ENCODE peak calls at places on chromosome 20, in five cellular contexts. I is AG09309, U is lower leg skin, M is GM13976, N is endothelial cell. S is an unnamed sample.

GRCh38 chr20:49484180-49485140 is 2.0 kb upstream of the KCNB1 start:
- DNase-seq in I (peak), U (peak), M (peak), N (peak), S (peak)

GRCh38 chr20:47142782-47143170 is 213.7 kb downstream of the ZMYND8 start:
- DNase-seq in I (no peak), U (no peak), M (no peak), N (no peak), S (no peak)

GRCh38 chr20:3661836-3662665 is 1.1 kb downstream of the GFRA4 start:
- DNase-seq in I (no peak), U (no peak), M (no peak), N (no peak), S (no peak)

GRCh38 chr20:43995645-43996044 is 81.0 kb downstream of the TOX2 start:
- DNase-seq in I (no peak), U (no peak), M (no peak), N (no peak), S (no peak)

GRCh38 chr20:2206957-2207769 is 88.6 kb upstream of the TGM3 start:
- DNase-seq in I (peak), U (peak), M (peak), N (peak), S (peak)

GRCh38 chr20:48051810-48052491 is 266.7 kb upstream of the SULF2 start:
- DNase-seq in I (peak), U (no peak), M (no peak), N (no peak), S (no peak)

GRCh38 chr20:44154521-44155001 is 32.4 kb downstream of the JPH2 start:
- DNase-seq in I (no peak), U (no peak), M (no peak), N (no peak), S (no peak)

GRCh38 chr20:19392344-19393140 is 180.1 kb downstream of the SLC24A3 start:
- DNase-seq in I (no peak), U (no peak), M (no peak), N (no peak), S (no peak)

GRCh38 chr20:20603339-20603990 is 109.0 kb downstream of the RALGAPA2 start:
- DNase-seq in I (no peak), U (no peak), M (peak), N (no peak), S (peak)

GRCh38 chr20:64159286-64159680 is 5.0 kb upstream of the MYT1 start:
- DNase-seq in I (no peak), U (no peak), M (no peak), N (no peak), S (no peak)

GRCh38 chr20:57089701-57090144 is 176.7 kb downstream of the BMP7 start:
- DNase-seq in I (no peak), U (peak), M (peak), N (peak), S (peak)

GRCh38 chr20:23157741-23158140 is 71.6 kb upstream of the CD93 start:
- DNase-seq in I (peak), U (no peak), M (no peak), N (no peak), S (no peak)

GRCh38 chr20:31430568-31431095 is 9.8 kb upstream of the DEFB123 start:
- DNase-seq in I (no peak), U (no peak), M (no peak), N (no peak), S (no peak)

GRCh38 chr20:16778159-16778558 is 30.0 kb downstream of the OTOR start:
- DNase-seq in I (no peak), U (no peak), M (no peak), N (no peak), S (no peak)

GRCh38 chr20:62737971-62738881 is 29.6 kb downstream of the NTSR1 start:
- DNase-seq in I (no peak), U (peak), M (no peak), N (no peak), S (no peak)

GRCh38 chr20:57594092-57594911 is 25.9 kb downstream of the ZBP1 start:
- DNase-seq in I (no peak), U (no peak), M (peak), N (peak), S (peak)

GRCh38 chr20:46652699-46653098 is 1.4 kb upstream of the SLC13A3 start:
- DNase-seq in I (no peak), U (no peak), M (no peak), N (no peak), S (no peak)

GRCh38 chr20:32968833-32969241 is 35.4 kb downstream of the SUN5 start:
- DNase-seq in I (no peak), U (peak), M (peak), N (no peak), S (no peak)

GRCh38 chr20:8812818-8813217 is 256.1 kb upstream of the PLCB4 start:
- DNase-seq in I (no peak), U (no peak), M (no peak), N (peak), S (no peak)

GRCh38 chr20:56414842-56415765 is 3.0 kb downstream of the CASS4 start:
- DNase-seq in I (peak), U (peak), M (no peak), N (no peak), S (no peak)

GRCh38 chr20:58709013-58709702 is 16.6 kb downstream of the NPEPL1 start:
- DNase-seq in I (no peak), U (peak), M (no peak), N (no peak), S (no peak)

GRCh38 chr20:272718-273117 is 15.2 kb downstream of the DEFB132 start:
- DNase-seq in I (no peak), U (no peak), M (no peak), N (no peak), S (no peak)

GRCh38 chr20:61290721-61291120 is 38.7 kb downstream of the CDH4 start:
- DNase-seq in I (no peak), U (no peak), M (no peak), N (no peak), S (no peak)

GRCh38 chr20:16806886-16807285 is 58.7 kb downstream of the OTOR start:
- DNase-seq in I (no peak), U (no peak), M (no peak), N (no peak), S (no peak)

GRCh38 chr20:50312682-50313187 is 122.1 kb downstream of the CEBPB start:
- DNase-seq in I (no peak), U (peak), M (no peak), N (no peak), S (no peak)

GRCh38 chr20:54193817-54194216 is 14.1 kb upstream of the PFDN4 start:
- DNase-seq in I (no peak), U (no peak), M (no peak), N (no peak), S (no peak)

GRCh38 chr20:54195483-54196472 is 12.1 kb upstream of the PFDN4 start:
- DNase-seq in I (no peak), U (no peak), M (no peak), N (no peak), S (no peak)

GRCh38 chr20:54197621-54198604 is 10.0 kb upstream of the PFDN4 start:
- DNase-seq in I (peak), U (no peak), M (no peak), N (no peak), S (no peak)

GRCh38 chr20:54199283-54199682 is 8.6 kb upstream of the PFDN4 start:
- DNase-seq in I (no peak), U (no peak), M (no peak), N (no peak), S (no peak)

DNA sequence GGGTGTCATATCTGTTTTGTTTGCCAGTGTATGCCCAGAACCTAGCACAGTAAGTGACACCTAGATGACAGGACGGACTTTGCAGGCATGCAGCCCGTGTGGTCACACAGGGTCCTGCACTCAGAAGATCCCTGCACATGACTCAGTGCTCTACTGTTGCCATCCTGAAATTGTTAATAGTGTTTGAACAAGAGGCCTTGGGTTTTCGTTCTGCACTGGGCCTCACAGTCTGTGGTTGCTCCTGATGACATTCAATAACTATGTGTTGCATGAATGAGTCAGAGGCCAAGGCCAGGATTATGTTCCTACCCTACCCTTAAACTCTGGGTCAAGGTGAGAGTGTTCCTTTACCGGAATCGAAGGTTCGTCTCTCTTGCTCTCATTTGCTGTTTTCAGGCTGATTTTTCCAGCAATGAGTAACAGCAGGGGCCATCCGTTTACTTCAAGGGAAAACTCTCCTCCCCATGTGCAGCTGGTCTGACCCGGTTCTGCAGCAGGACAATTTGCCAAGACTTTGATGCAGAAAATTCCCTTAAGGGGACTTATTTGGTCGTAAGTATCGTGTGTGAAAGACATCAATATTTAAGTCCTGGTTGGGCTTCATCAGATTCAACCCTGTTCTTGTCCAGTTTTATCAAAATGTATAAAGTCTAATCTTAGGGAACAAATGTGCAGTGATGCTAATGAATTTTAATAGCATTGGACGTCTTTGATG is 13.0 kb upstream of the PFDN4 start:
- DNase-seq in I (no peak), U (no peak), M (no peak), N (no peak), S (no peak)
- TF ChIP-seq CTCF in I (no peak), U (peak), M (no peak), N (peak), S (no peak)

GRCh38 chr20:41892031-41892430 is 273.9 kb upstream of the CHD6 start:
- DNase-seq in I (no peak), U (no peak), M (no peak), N (no peak), S (no peak)

GRCh38 chr20:41889871-41890224 is 271.7 kb upstream of the CHD6 start:
- DNase-seq in I (no peak), U (no peak), M (no peak), N (no peak), S (no peak)

GRCh38 chr20:41887500-41887899 is 269.3 kb upstream of the CHD6 start:
- DNase-seq in I (no peak), U (no peak), M (no peak), N (no peak), S (no peak)

GRCh38 chr20:41888434-41888833 is 270.3 kb upstream of the CHD6 start:
- DNase-seq in I (no peak), U (no peak), M (no peak), N (no peak), S (no peak)

DNA sequence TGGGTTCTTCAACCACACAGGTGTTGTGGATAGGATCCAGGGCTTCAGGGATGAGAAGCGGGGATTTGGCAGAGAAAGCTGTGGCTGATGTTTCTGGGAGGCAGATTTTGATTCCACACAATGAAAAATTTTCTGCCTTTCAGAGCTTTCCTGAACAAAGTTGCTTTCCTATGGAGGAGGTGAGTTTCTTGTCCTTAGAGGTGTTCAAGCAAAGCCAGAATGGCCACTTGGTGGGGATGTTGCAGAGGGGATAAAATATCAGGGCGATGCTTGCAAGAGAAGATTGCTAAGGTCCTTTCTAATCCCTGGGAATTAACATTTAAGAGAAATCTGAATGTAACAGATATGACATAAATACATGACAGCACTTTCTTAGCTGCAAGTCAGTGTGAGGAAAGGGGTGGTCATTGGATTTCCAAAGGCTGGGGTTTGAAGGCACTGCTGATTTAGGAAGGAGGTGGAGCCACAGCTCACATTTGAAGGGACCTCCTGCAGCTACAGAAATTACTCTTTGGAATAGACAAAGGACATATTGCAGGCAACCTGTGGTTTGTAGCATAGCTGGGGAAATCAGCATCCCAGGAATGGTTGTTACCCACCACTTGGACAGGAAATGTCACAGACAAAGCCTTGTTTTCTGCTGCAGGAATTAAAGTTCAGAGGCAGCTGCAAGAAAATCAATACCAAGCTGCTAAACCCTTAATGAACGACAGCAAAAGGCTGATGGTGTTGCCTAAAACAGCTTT is 271.1 kb upstream of the CHD6 start:
- DNase-seq in I (no peak), U (no peak), M (no peak), N (no peak), S (no peak)
- TF ChIP-seq CTCF in I (no peak), U (no peak), M (no peak), N (no peak), S (no peak)

GRCh38 chr20:51417745-51418529 is 124.6 kb downstream of the NFATC2 start:
- DNase-seq in I (no peak), U (no peak), M (no peak), N (no peak), S (peak)
- TF ChIP-seq CTCF in I (no peak), U (no peak), M (no peak), N (no peak), S (no peak)

GRCh38 chr20:35479798-35480197 is 24.4 kb downstream of the CEP250 start:
- DNase-seq in I (no peak), U (no peak), M (no peak), N (no peak), S (no peak)

GRCh38 chr20:35476288-35476687 is 20.9 kb downstream of the CEP250 start:
- DNase-seq in I (no peak), U (no peak), M (no peak), N (no peak), S (no peak)

GRCh38 chr20:35473684-35474083 is 18.3 kb downstream of the CEP250 start:
- DNase-seq in I (no peak), U (no peak), M (no peak), N (no peak), S (no peak)

GRCh38 chr20:35474504-35474903 is 19.1 kb downstream of the CEP250 start:
- DNase-seq in I (no peak), U (no peak), M (no peak), N (no peak), S (no peak)

GRCh38 chr20:35478804-35479472 is 23.5 kb downstream of the CEP250 start:
- DNase-seq in I (no peak), U (no peak), M (no peak), N (peak), S (no peak)
- TF ChIP-seq CTCF in I (peak), U (no peak), M (peak), N (no peak), S (no peak)

GRCh38 chr20:59743767-59744485 is 139.6 kb downstream of the PHACTR3 start:
- DNase-seq in I (no peak), U (no peak), M (no peak), N (no peak), S (no peak)
- TF ChIP-seq CTCF in I (no peak), U (no peak), M (no peak), N (no peak), S (no peak)

GRCh38 chr20:40431611-40432010 is 257.4 kb downstream of the MAFB start:
- DNase-seq in I (no peak), U (no peak), M (no peak), N (no peak), S (no peak)

GRCh38 chr20:40435146-40435545 is 253.9 kb downstream of the MAFB start:
- DNase-seq in I (no peak), U (peak), M (no peak), N (no peak), S (no peak)

GRCh38 chr20:40431112-40431511 is 257.9 kb downstream of the MAFB start:
- DNase-seq in I (no peak), U (no peak), M (no peak), N (no peak), S (no peak)

GRCh38 chr20:40433341-40433861 is 255.6 kb downstream of the MAFB start:
- DNase-seq in I (no peak), U (peak), M (no peak), N (no peak), S (no peak)

DNA sequence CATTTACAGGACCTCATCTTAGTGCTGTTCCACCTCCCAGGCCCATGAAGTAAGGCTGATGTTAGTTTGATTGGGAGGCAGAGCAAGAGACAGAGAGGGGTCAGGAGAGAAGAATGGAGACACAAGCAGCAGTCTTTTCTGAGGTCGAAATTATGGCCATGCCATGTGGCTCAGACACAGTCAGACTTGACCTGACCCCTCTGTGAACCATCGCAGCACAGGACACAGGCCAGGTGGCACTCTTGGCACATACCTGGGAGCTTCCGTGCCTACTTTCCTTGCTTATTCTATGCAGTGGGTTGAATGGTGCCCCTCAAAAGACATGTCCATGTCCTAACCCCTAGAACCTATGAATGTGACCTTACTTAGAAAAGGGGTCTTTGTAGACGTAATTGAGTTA is 254.9 kb downstream of the MAFB start:
- DNase-seq in I (no peak), U (peak), M (no peak), N (no peak), S (no peak)
- TF ChIP-seq CTCF in I (no peak), U (no peak), M (no peak), N (no peak), S (no peak)

S was measured in GM20000.